ENCODE peak calls at places on chromosomes 7 and 10, in six cellular contexts. One of them, this sample, is unnamed.

GRCh38 chr10:3775671-3776551 is 9.1 kb downstream of the KLF6 start:
- DNase-seq in H1: no peak
- DNase-seq in HepG2: no peak
- DNase-seq in K562: no peak
- DNase-seq in GM12878: no peak
- DNase-seq in GM12891: no peak
- DNase-seq in this sample: no peak

GRCh38 chr10:34721201-34721840 is 93.8 kb downstream of the PARD3 start:
- DNase-seq in H1: no peak
- DNase-seq in HepG2: no peak
- DNase-seq in K562: no peak
- DNase-seq in GM12878: no peak
- DNase-seq in GM12891: no peak
- DNase-seq in this sample: no peak

GRCh38 chr10:78875932-78876331 is 192.8 kb upstream of the ZMIZ1 start:
- DNase-seq in H1: no peak
- DNase-seq in HepG2: no peak
- DNase-seq in K562: no peak
- DNase-seq in GM12878: no peak
- DNase-seq in GM12891: no peak
- DNase-seq in this sample: no peak

GRCh38 chr7:85765698-85766298 is 578.9 kb upstream of the SEMA3D start:
- DNase-seq in H1: no peak
- DNase-seq in HepG2: peak
- DNase-seq in K562: no peak
- DNase-seq in GM12878: no peak
- DNase-seq in GM12891: no peak
- DNase-seq in this sample: no peak

GRCh38 chr10:112955736-112956421 is 5.8 kb downstream of the TCF7L2 start:
- DNase-seq in H1: no peak
- DNase-seq in HepG2: no peak
- DNase-seq in K562: no peak
- DNase-seq in GM12878: no peak
- DNase-seq in GM12891: no peak
- DNase-seq in this sample: no peak

GRCh38 chr10:18501198-18501597 is 150.2 kb downstream of the NSUN6 start:
- DNase-seq in H1: no peak
- DNase-seq in HepG2: no peak
- DNase-seq in K562: no peak
- DNase-seq in GM12878: peak
- DNase-seq in GM12891: peak
- DNase-seq in this sample: peak

GRCh38 chr10:103465411-103466179 is 6.9 kb upstream of the CALHM1 start:
- DNase-seq in H1: no peak
- DNase-seq in HepG2: no peak
- DNase-seq in K562: no peak
- DNase-seq in GM12878: no peak
- DNase-seq in GM12891: no peak
- DNase-seq in this sample: no peak

GRCh38 chr7:43211276-43211675 is 98.8 kb downstream of the HECW1 start:
- DNase-seq in H1: no peak
- DNase-seq in HepG2: peak
- DNase-seq in K562: no peak
- DNase-seq in GM12878: no peak
- DNase-seq in GM12891: no peak
- DNase-seq in this sample: no peak

GRCh38 chr10:69344591-69345244 is 66.4 kb downstream of the HK1 start:
- DNase-seq in H1: no peak
- DNase-seq in HepG2: no peak
- DNase-seq in K562: no peak
- DNase-seq in GM12878: peak
- DNase-seq in GM12891: no peak
- DNase-seq in this sample: no peak

GRCh38 chr7:506921-507622 is 12.6 kb downstream of the PDGFA start:
- DNase-seq in H1: no peak
- DNase-seq in HepG2: no peak
- DNase-seq in K562: no peak
- DNase-seq in GM12878: no peak
- DNase-seq in GM12891: no peak
- DNase-seq in this sample: no peak

GRCh38 chr7:81624021-81624630 is 145.7 kb downstream of the HGF start:
- DNase-seq in H1: no peak
- DNase-seq in HepG2: peak
- DNase-seq in K562: no peak
- DNase-seq in GM12878: no peak
- DNase-seq in GM12891: no peak
- DNase-seq in this sample: no peak

GRCh38 chr7:15651693-15652092 is 34.8 kb downstream of the MEOX2 start:
- DNase-seq in H1: no peak
- DNase-seq in HepG2: no peak
- DNase-seq in K562: no peak
- DNase-seq in GM12878: no peak
- DNase-seq in GM12891: no peak
- DNase-seq in this sample: no peak

GRCh38 chr7:139777948-139778841 is at the start of gene HIPK2:
- DNase-seq in H1: no peak
- DNase-seq in HepG2: peak
- DNase-seq in K562: peak
- DNase-seq in GM12878: no peak
- DNase-seq in GM12891: peak
- DNase-seq in this sample: peak

GRCh38 chr10:22766693-22767092 is 52.3 kb upstream of the PIP4K2A start:
- DNase-seq in H1: no peak
- DNase-seq in HepG2: no peak
- DNase-seq in K562: no peak
- DNase-seq in GM12878: no peak
- DNase-seq in GM12891: no peak
- DNase-seq in this sample: no peak

GRCh38 chr10:36126076-36126475 is 484.0 kb upstream of the FZD8 start:
- DNase-seq in H1: no peak
- DNase-seq in HepG2: no peak
- DNase-seq in K562: no peak
- DNase-seq in GM12878: no peak
- DNase-seq in GM12891: no peak
- DNase-seq in this sample: no peak

GRCh38 chr10:65571011-65571570 is 1354.7 kb upstream of the LRRTM3 start:
- DNase-seq in H1: no peak
- DNase-seq in HepG2: peak
- DNase-seq in K562: no peak
- DNase-seq in GM12878: no peak
- DNase-seq in GM12891: no peak
- DNase-seq in this sample: no peak

GRCh38 chr10:79152423-79152817 is 83.7 kb downstream of the ZMIZ1 start:
- DNase-seq in H1: no peak
- DNase-seq in HepG2: no peak
- DNase-seq in K562: peak
- DNase-seq in GM12878: no peak
- DNase-seq in GM12891: no peak
- DNase-seq in this sample: no peak

GRCh38 chr7:125256446-125256845 is 326.8 kb upstream of the POT1 start:
- DNase-seq in H1: no peak
- DNase-seq in HepG2: no peak
- DNase-seq in K562: no peak
- DNase-seq in GM12878: no peak
- DNase-seq in GM12891: no peak
- DNase-seq in this sample: no peak

GRCh38 chr10:71058308-71058707 is 154.1 kb upstream of the UNC5B start:
- DNase-seq in H1: no peak
- DNase-seq in HepG2: no peak
- DNase-seq in K562: no peak
- DNase-seq in GM12878: no peak
- DNase-seq in GM12891: no peak
- DNase-seq in this sample: no peak

GRCh38 chr10:49255883-49256282 is 43.1 kb upstream of the C10orf71 start:
- DNase-seq in H1: no peak
- DNase-seq in HepG2: no peak
- DNase-seq in K562: no peak
- DNase-seq in GM12878: no peak
- DNase-seq in GM12891: no peak
- DNase-seq in this sample: no peak

GRCh38 chr7:99326408-99326782 is 697 bp downstream of the ARPC1A start:
- DNase-seq in H1: no peak
- DNase-seq in HepG2: no peak
- DNase-seq in K562: no peak
- DNase-seq in GM12878: no peak
- DNase-seq in GM12891: no peak
- DNase-seq in this sample: no peak

GRCh38 chr7:39745320-39745719 is 121.9 kb downstream of the RALA start:
- DNase-seq in H1: no peak
- DNase-seq in HepG2: no peak
- DNase-seq in K562: no peak
- DNase-seq in GM12878: no peak
- DNase-seq in GM12891: no peak
- DNase-seq in this sample: no peak

GRCh38 chr10:94279835-94280709 is 82.7 kb downstream of the NOC3L start:
- DNase-seq in H1: peak
- DNase-seq in HepG2: peak
- DNase-seq in K562: peak
- DNase-seq in GM12878: peak
- DNase-seq in GM12891: peak
- DNase-seq in this sample: no peak

GRCh38 chr7:133775201-133775600 is 351.9 kb upstream of the LRGUK start:
- DNase-seq in H1: no peak
- DNase-seq in HepG2: no peak
- DNase-seq in K562: no peak
- DNase-seq in GM12878: no peak
- DNase-seq in GM12891: no peak
- DNase-seq in this sample: no peak

GRCh38 chr10:49500420-49500819 is 38.5 kb downstream of the ERCC6 start:
- DNase-seq in H1: no peak
- DNase-seq in HepG2: no peak
- DNase-seq in K562: no peak
- DNase-seq in GM12878: no peak
- DNase-seq in GM12891: no peak
- DNase-seq in this sample: no peak

GRCh38 chr7:121994625-121995410 is 121.9 kb downstream of the PTPRZ1 start:
- DNase-seq in H1: peak
- DNase-seq in HepG2: peak
- DNase-seq in K562: peak
- DNase-seq in GM12878: no peak
- DNase-seq in GM12891: peak
- DNase-seq in this sample: peak

GRCh38 chr10:89745903-89746302 is 44.5 kb downstream of the KIF20B start:
- DNase-seq in H1: no peak
- DNase-seq in HepG2: no peak
- DNase-seq in K562: no peak
- DNase-seq in GM12878: no peak
- DNase-seq in GM12891: no peak
- DNase-seq in this sample: no peak

GRCh38 chr10:17444062-17444714 is 10.2 kb downstream of the ST8SIA6 start:
- DNase-seq in H1: no peak
- DNase-seq in HepG2: no peak
- DNase-seq in K562: no peak
- DNase-seq in GM12878: peak
- DNase-seq in GM12891: no peak
- DNase-seq in this sample: no peak
- TF ChIP-seq TAF1 in H1: no peak
- TF ChIP-seq TAF1 in HepG2: no peak
- TF ChIP-seq TAF1 in K562: no peak
- TF ChIP-seq TAF1 in GM12878: no peak
- TF ChIP-seq TAF1 in GM12891: no peak
- TF ChIP-seq TAF1 in this sample: no peak

DNA sequence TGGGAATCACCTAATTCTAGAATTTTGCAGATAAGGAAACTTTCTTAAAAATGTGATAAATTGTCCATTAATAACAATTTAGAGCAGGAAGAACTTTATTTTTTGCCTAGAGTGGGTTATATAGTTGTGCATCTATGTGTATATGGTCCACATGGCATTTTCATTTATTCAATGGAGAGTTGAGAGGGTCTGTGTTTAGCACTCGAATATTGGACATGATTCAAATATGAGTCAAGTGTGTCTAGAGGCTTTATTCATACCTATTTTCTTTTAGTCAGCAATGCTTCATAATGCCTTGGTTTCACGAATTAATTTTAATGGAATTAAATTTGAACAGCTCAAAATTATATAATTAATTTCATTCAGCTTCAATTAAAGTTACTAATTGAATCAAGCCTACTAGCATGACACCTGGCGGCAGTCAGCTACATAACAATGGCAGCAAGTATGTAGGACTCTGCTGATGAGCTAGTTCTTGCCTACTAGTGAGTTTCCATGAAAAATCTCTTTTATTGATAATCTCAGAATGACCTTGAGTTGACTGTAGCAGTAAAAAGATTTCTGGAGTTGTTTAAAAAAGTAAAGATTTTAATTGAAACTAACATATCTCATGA is 17.7 kb downstream of the MDFIC start:
- DNase-seq in H1: no peak
- DNase-seq in HepG2: no peak
- DNase-seq in K562: no peak
- DNase-seq in GM12878: no peak
- DNase-seq in GM12891: no peak
- DNase-seq in this sample: no peak
- TF ChIP-seq POLR2AphosphoS5 in H1: no peak
- TF ChIP-seq POLR2AphosphoS5 in HepG2: no peak
- TF ChIP-seq POLR2AphosphoS5 in K562: no peak
- TF ChIP-seq POLR2AphosphoS5 in GM12878: no peak
- TF ChIP-seq POLR2AphosphoS5 in GM12891: no peak
- TF ChIP-seq POLR2AphosphoS5 in this sample: no peak

GRCh38 chr10:32346134-32346550 is 816 bp downstream of the EPC1 start:
- DNase-seq in H1: peak
- DNase-seq in HepG2: peak
- DNase-seq in K562: peak
- DNase-seq in GM12878: peak
- DNase-seq in GM12891: peak
- DNase-seq in this sample: peak
- TF ChIP-seq POLR2A in H1: peak
- TF ChIP-seq POLR2A in HepG2: no peak
- TF ChIP-seq POLR2A in K562: no peak
- TF ChIP-seq POLR2A in GM12878: no peak
- TF ChIP-seq POLR2A in GM12891: peak
- TF ChIP-seq POLR2A in this sample: no peak

DNA sequence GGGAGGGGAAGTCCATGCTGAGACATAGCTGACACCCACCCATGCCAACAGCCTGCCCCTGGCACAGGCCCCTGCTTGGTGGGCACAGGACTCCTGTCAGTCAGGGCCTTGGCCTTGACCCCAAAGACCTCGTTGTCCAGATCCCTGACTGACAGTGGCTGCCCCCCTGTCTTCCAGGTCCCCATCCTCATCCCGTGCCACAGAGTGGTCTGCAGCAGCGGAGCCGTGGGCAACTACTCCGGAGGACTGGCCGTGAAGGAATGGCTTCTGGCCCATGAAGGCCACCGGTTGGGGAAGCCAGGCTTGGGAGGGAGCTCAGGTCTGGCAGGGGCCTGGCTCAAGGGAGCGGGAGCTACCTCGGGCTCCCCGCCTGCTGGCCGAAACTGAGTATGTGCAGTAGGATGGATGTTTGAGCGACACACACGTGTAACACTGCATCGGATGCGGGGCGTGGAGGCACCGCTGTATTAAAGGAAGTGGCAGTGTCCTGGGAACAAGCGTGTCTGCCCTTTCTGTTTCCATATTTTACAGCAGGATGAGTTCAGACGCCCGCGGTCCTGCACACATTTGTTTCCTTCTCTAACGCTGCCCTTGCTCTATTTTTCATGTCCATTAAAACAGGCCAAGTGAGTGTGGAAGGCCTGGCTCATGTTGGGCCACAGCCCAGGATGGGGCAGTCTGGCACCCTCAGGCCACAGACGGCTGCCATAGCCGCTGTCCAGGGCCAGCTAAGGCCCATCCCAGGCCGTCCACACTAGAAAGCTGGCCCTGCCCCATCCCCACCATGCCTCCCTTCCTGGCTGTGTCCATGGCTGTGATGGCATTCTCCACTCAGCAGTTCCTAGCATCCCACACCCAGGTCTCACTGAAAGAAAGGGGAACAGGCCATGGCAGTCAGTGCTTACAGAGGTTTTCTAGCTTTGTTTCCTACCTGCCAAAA is 197.2 kb downstream of the EBF3 start:
- DNase-seq in H1: no peak
- DNase-seq in HepG2: no peak
- DNase-seq in K562: no peak
- DNase-seq in GM12878: no peak
- DNase-seq in GM12891: no peak
- DNase-seq in this sample: no peak
- TF ChIP-seq TAF1 in H1: no peak
- TF ChIP-seq TAF1 in HepG2: no peak
- TF ChIP-seq TAF1 in K562: no peak
- TF ChIP-seq TAF1 in GM12878: no peak
- TF ChIP-seq TAF1 in GM12891: no peak
- TF ChIP-seq TAF1 in this sample: no peak

This sample was measured in GM12892.